ENCODE peak calls at places on chromosomes 2 and 18, in seven cellular contexts. U is mammary epithelial cell, Y is MM.1S, D is fibroblast of lung, R is endothelial cell of umbilical vein, V is H1, T is hepatocyte. M is an unnamed sample.

GRCh38 chr18:48963555-48964480 is 13.1 kb upstream of the SMAD7 start:
- DNase-seq in D (peak; percentile 63), U (no peak), R (no peak), Y (no peak), V (no peak), T (no peak), M (no peak)

GRCh38 chr2:189581354-189582139 is 961 bp upstream of the SLC40A1 start:
- DNase-seq in T (peak; percentile 53), Y (no peak), U (no peak), D (no peak), V (no peak), R (no peak), M (peak; percentile 79)

GRCh38 chr2:218964041-218964771 is 4.7 kb downstream of the CDK5R2 start:
- DNase-seq in Y (no peak), V (no peak), D (peak; percentile 88), T (no peak), R (no peak), U (peak; percentile 89), M (no peak)

GRCh38 chr18:63787673-63788072 is 12.5 kb downstream of the SERPINB7 start:
- DNase-seq in D (no peak), V (no peak), Y (no peak), U (no peak), T (no peak), R (no peak), M (no peak)

GRCh38 chr2:5672749-5673147 is 19.4 kb upstream of the SOX11 start:
- DNase-seq in T (no peak), V (no peak), U (no peak), R (no peak), D (no peak), Y (no peak), M (no peak)

GRCh38 chr2:205563646-205564045 is 118.7 kb upstream of the NRP2 start:
- DNase-seq in R (no peak), V (peak; percentile 82), U (no peak), D (no peak), Y (no peak), T (no peak), M (no peak)

GRCh38 chr2:169776483-169776802 is 22.2 kb upstream of the SSB start:
- DNase-seq in U (no peak), R (peak; percentile 30), T (no peak), Y (no peak), V (no peak), D (peak; percentile 29), M (no peak)

GRCh38 chr18:49055787-49056186 is 105.0 kb upstream of the SMAD7 start:
- DNase-seq in V (no peak), T (no peak), Y (no peak), D (peak; percentile 73), U (peak; percentile 17), R (peak; percentile 36), M (no peak)

GRCh38 chr2:159030674-159031380 is 62.4 kb downstream of the TANC1 start:
- DNase-seq in U (no peak), Y (no peak), D (peak; percentile 90), R (peak; percentile 94), V (no peak), T (peak; percentile 63), M (no peak)

GRCh38 chr18:22324191-22325131 is 93.3 kb downstream of the CTAGE1 start:
- DNase-seq in Y (no peak), R (peak; percentile 72), V (peak; percentile 67), D (peak; percentile 56), U (no peak), T (peak; percentile 70), M (no peak)

GRCh38 chr2:45834858-45835257 is 183.4 kb downstream of the PRKCE start:
- DNase-seq in Y (no peak), T (no peak), V (no peak), R (no peak), D (no peak), U (no peak), M (no peak)

GRCh38 chr2:152646264-152646663 is 71.0 kb downstream of the PRPF40A start:
- DNase-seq in R (no peak), T (no peak), D (no peak), V (no peak), Y (no peak), U (no peak), M (no peak)

GRCh38 chr2:71426721-71427120 is 26.6 kb upstream of the DYSF start:
- DNase-seq in U (no peak), Y (no peak), R (no peak), V (no peak), T (no peak), D (no peak), M (no peak)

GRCh38 chr18:75213610-75214009 is 3.0 kb downstream of the TSHZ1 start:
- DNase-seq in V (no peak), U (no peak), Y (no peak), D (peak; percentile 86), R (peak; percentile 96), T (no peak), M (no peak)

GRCh38 chr2:66334237-66335054 is 100.5 kb upstream of the MEIS1 start:
- DNase-seq in D (peak; percentile 35), U (peak; percentile 21), R (no peak), T (no peak), V (no peak), Y (peak; percentile 52), M (peak; percentile 92)

GRCh38 chr2:240578110-240578450 is 8.5 kb upstream of the CAPN10 start:
- DNase-seq in R (no peak), V (no peak), U (no peak), Y (no peak), D (no peak), T (no peak), M (no peak)

GRCh38 chr2:240578488-240578887 is 8.0 kb upstream of the CAPN10 start:
- DNase-seq in D (no peak), T (no peak), R (no peak), V (no peak), Y (no peak), U (no peak), M (no peak)

GRCh38 chr2:240579071-240579762 is 7.3 kb upstream of the CAPN10 start:
- DNase-seq in U (no peak), T (no peak), R (no peak), D (no peak), V (no peak), Y (no peak), M (no peak)

GRCh38 chr2:240581811-240582210 is 4.7 kb upstream of the CAPN10 start:
- DNase-seq in V (no peak), R (no peak), T (no peak), Y (no peak), D (no peak), U (peak; percentile 67), M (no peak)

DNA sequence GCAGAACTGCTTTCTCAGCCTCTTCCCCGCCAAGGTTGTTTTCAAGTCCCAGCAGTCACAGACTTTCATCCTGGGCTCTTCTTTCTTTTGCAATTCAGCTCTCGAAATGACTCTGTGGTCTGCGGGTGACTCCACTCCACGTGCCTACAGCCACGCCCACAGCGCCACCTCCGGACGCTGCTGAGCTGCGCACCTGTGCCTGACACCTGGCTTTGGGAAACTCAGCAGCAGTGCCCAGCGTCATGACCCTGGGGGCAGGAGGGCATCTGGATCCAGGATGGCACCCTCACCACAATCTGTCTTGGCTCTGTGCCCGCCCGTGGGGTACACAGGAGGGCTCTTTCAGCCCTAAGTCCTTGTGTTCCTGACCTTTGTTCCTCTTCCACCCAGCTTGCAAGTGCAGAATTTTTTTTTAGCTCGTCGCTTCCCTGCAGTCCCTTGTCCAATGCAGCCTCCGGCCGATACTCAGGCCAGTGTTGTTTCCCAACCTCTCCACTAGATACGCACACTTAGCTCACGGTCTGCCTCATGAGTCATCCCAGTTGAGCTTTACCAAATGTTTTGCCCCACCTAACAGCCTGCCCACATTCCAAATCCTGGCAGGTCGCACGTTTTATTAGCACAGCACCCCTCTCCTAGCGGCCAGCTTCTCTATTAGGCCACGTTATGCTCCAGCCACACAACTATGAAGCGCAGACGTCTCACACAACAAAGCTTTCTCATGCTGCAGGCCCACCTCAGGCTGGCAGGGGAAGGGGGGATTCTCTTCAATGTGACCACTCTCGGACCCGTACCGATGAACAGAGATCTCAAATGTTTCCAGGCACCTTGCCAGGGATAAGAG is 6.5 kb upstream of the CAPN10 start:
- DNase-seq in R (no peak), T (peak; percentile 82), Y (peak; percentile 90), V (peak; percentile 74), U (peak; percentile 87), D (peak; percentile 84), M (no peak)
- TF ChIP-seq CTCF in R (no peak), T (peak; percentile 40), Y (peak; percentile 44), V (peak; percentile 76), U (peak; percentile 1), D (no peak), M (no peak)

GRCh38 chr18:57434536-57435494 is at the start of gene ONECUT2:
- DNase-seq in R (peak; percentile 91), U (peak; percentile 91), Y (no peak), V (peak; percentile 97), T (peak; percentile 97), D (peak; percentile 86), M (no peak)
- TF ChIP-seq EZH2 in R (peak; percentile 78), U (peak; percentile 9), Y (no peak), V (peak; percentile 77), T (no peak), D (peak; percentile 54), M (no peak)

DNA sequence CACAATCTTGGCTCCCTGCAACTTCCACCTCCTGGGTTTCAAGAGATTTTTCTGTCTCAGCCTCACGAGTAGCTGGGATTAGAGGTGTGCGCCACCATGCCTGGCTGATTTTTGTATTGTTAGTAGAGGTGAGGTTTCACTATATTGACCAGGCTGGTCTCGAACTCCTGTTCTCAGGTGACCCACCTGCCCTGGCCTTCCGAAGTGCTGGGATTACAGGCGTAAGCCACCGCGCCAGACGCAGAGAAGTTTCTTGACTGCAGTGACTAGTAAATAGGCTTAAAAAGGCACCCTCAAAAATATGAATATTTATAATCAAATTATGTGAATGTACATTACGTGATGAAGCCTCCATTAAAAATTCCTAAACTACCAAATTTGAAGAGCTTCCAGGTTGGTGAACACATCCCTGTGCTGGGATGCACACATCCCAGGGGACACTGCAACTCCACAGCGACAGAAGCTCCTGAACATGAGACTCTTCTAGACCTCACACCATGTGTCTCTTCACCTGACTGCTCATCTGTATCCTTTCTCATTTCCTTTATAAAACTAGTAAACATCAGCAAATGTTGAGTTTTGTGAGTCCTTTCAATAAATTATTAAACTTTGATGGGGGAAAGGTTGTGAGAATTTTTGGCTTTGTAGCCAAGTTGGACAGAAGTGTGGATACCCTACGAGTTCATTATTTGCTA is 203.3 kb upstream of the SPOPL start:
- DNase-seq in D (no peak), V (no peak), U (no peak), Y (no peak), T (no peak), R (no peak), M (no peak)
- TF ChIP-seq CTCF in D (no peak), V (no peak), U (no peak), Y (no peak), T (no peak), R (no peak), M (no peak)

GRCh38 chr2:136765256-136765735 is at the start of gene THSD7B:
- DNase-seq in V (peak; percentile 60), D (no peak), U (no peak), R (no peak), T (peak; percentile 14), Y (peak; percentile 49), M (no peak)

GRCh38 chr2:136764397-136765255 is 719 bp upstream of the THSD7B start:
- DNase-seq in R (no peak), D (no peak), Y (peak; percentile 46), U (peak; percentile 9), T (peak; percentile 67), V (peak; percentile 64), M (no peak)

GRCh38 chr2:136770384-136770783 is 5.0 kb downstream of the THSD7B start:
- DNase-seq in Y (no peak), R (no peak), T (no peak), D (no peak), V (no peak), U (no peak), M (no peak)

GRCh38 chr2:136767030-136767429 is 1.7 kb downstream of the THSD7B start:
- DNase-seq in V (no peak), U (no peak), T (no peak), Y (peak; percentile 77), D (no peak), R (no peak), M (no peak)

GRCh38 chr2:136765736-136766323 is 485 bp downstream of the THSD7B start:
- DNase-seq in D (no peak), U (no peak), Y (peak; percentile 72), V (peak; percentile 49), R (no peak), T (peak; percentile 13), M (no peak)
- TF ChIP-seq EZH2 in D (no peak), U (peak; percentile 73), Y (no peak), V (peak; percentile 63), R (peak; percentile 22), T (no peak), M (no peak)